ENCODE peak calls at places on chromosomes 4 and X, in nine cellular contexts. V is aorta, B is EH, F is nephron progenitor cell, H is spleen, X is astrocyte of the spinal cord, O is transverse colon, Q is NCI-H345, J is ACHN. L is an unnamed sample.

GRCh38 chr4:186167605-186168004 is 23.8 kb upstream of the CYP4V2 start:
- DNase-seq in V (no peak), B (no peak), F (no peak), H (no peak), X (no peak), O (no peak), Q (no peak), J (no peak), L (no peak)

GRCh38 chr4:56049428-56050212 is 100.9 kb downstream of the CEP135 start:
- DNase-seq in V (peak; percentile 75), B (peak; percentile 4), F (peak; percentile 58), H (peak; percentile 78), X (peak; percentile 35), O (peak; percentile 32), Q (peak; percentile 36), J (peak; percentile 9), L (peak; percentile 10)

GRCh38 chrX:115940888-115941332 is 229.6 kb upstream of the AGTR2 start:
- DNase-seq in V (peak; percentile 81), B (no peak), F (no peak), H (no peak), X (peak; percentile 45), O (peak; percentile 85), Q (peak; percentile 49), J (peak; percentile 22), L (peak; percentile 52)

GRCh38 chr4:41160010-41160789 is 54.1 kb downstream of the APBB2 start:
- DNase-seq in V (no peak), B (peak; percentile 93), F (no peak), H (no peak), X (peak; percentile 90), O (no peak), Q (no peak), J (peak; percentile 48), L (peak; percentile 96)

GRCh38 chrX:72367524-72367923 is 61.8 kb upstream of the CITED1 start:
- DNase-seq in V (no peak), B (no peak), F (no peak), H (no peak), X (no peak), O (no peak), Q (no peak), J (no peak), L (no peak)

GRCh38 chrX:72238183-72238582 is 644 bp downstream of the ERCC6L start:
- DNase-seq in V (no peak), B (no peak), F (no peak), H (no peak), X (no peak), O (no peak), Q (no peak), J (no peak), L (no peak)

GRCh38 chrX:9670136-9670905 is 95.3 kb downstream of the GPR143 start:
- DNase-seq in V (no peak), B (peak; percentile 71), F (no peak), H (no peak), X (peak; percentile 33), O (no peak), Q (no peak), J (no peak), L (no peak)

GRCh38 chr4:4492161-4492847 is 49.5 kb downstream of the STX18 start:
- DNase-seq in V (no peak), B (peak; percentile 87), F (no peak), H (no peak), X (peak; percentile 58), O (no peak), Q (no peak), J (no peak), L (peak; percentile 34)

GRCh38 chrX:53261573-53261972 is 19.8 kb downstream of the IQSEC2 start:
- DNase-seq in V (no peak), B (no peak), F (no peak), H (no peak), X (no peak), O (no peak), Q (no peak), J (no peak), L (peak; percentile 5)

GRCh38 chr4:95293014-95293413 is 255.8 kb downstream of the UNC5C start:
- DNase-seq in V (no peak), B (no peak), F (no peak), H (no peak), X (peak; percentile 63), O (no peak), Q (no peak), J (no peak), L (no peak)

GRCh38 chr4:125432078-125432477 is 117.3 kb downstream of the FAT4 start:
- DNase-seq in V (no peak), B (peak; percentile 35), F (peak; percentile 11), H (no peak), X (peak; percentile 12), O (no peak), Q (no peak), J (peak; percentile 14), L (peak; percentile 29)

GRCh38 chr4:55173580-55173979 is 48.2 kb upstream of the KDR start:
- DNase-seq in V (no peak), B (peak; percentile 65), F (no peak), H (no peak), X (peak; percentile 65), O (no peak), Q (no peak), J (no peak), L (peak; percentile 63)

GRCh38 chr4:165709973-165710526 is 163.0 kb upstream of the TLL1 start:
- DNase-seq in V (no peak), B (no peak), F (no peak), H (no peak), X (no peak), O (no peak), Q (no peak), J (no peak), L (no peak)